ENCODE peak calls at places on chromosomes 5 and 9, in six cellular contexts. R, J, G, U, K and N are unnamed samples.

GRCh38 chr9:122394265-122395242 is 23.7 kb downstream of the PTGS1 start:
- DNase-seq in U (no peak), K (peak), R (peak), J (no peak), G (no peak), N (no peak)

GRCh38 chr9:105879181-105879580 is 184.8 kb downstream of the TMEM38B start:
- DNase-seq in K (no peak), U (no peak), R (no peak), J (no peak), G (no peak), N (no peak)

GRCh38 chr9:98218562-98219363 is 26.3 kb upstream of the CORO2A start:
- DNase-seq in R (peak), K (no peak), U (no peak), G (no peak), J (no peak), N (peak)

GRCh38 chr5:37638897-37639296 is 200.9 kb downstream of the GDNF start:
- DNase-seq in K (peak), G (no peak), U (no peak), R (peak), J (no peak), N (no peak)

GRCh38 chr5:136330353-136330913 is 34.9 kb downstream of the TRPC7 start:
- DNase-seq in U (no peak), J (no peak), R (no peak), K (no peak), G (no peak), N (no peak)

GRCh38 chr5:161720460-161720859 is 34.9 kb downstream of the GABRA6 start:
- DNase-seq in U (no peak), K (no peak), R (no peak), G (no peak), J (no peak), N (no peak)

GRCh38 chr9:98552306-98552705 is 156.4 kb downstream of the GABBR2 start:
- DNase-seq in R (peak), K (no peak), U (no peak), G (no peak), J (no peak), N (no peak)

GRCh38 chr5:116815081-116815480 is 240.5 kb upstream of the SEMA6A start:
- DNase-seq in U (no peak), K (no peak), J (no peak), G (no peak), R (no peak), N (no peak)

GRCh38 chr5:132302413-132302812 is 8.2 kb downstream of the SLC22A4 start:
- DNase-seq in J (no peak), G (no peak), U (no peak), R (no peak), K (no peak), N (no peak)

GRCh38 chr9:7216004-7216821 is 458.4 kb downstream of the KDM4C start:
- DNase-seq in K (peak), U (no peak), G (no peak), R (peak), J (no peak), N (no peak)

GRCh38 chr9:73370053-73370452 is 218.4 kb downstream of the ANXA1 start:
- DNase-seq in G (no peak), U (peak), R (no peak), K (no peak), J (no peak), N (no peak)

GRCh38 chr5:65803699-65804426 is 81.9 kb downstream of the NLN start:
- DNase-seq in J (no peak), R (peak), K (no peak), G (no peak), U (no peak), N (no peak)

GRCh38 chr5:168987540-168988300 is 313.2 kb downstream of the SLIT3 start:
- DNase-seq in G (peak), R (peak), K (peak), J (no peak), U (peak), N (no peak)

GRCh38 chr5:118371973-118372650 is 616.2 kb downstream of the DTWD2 start:
- DNase-seq in J (no peak), G (no peak), K (no peak), U (no peak), R (no peak), N (no peak)

GRCh38 chr5:142048272-142048671 is 35.4 kb upstream of the GNPDA1 start:
- DNase-seq in R (no peak), G (no peak), K (no peak), J (no peak), U (no peak), N (no peak)

GRCh38 chr5:38837416-38837815 is 8.4 kb upstream of the OSMR start:
- DNase-seq in J (no peak), R (peak), U (no peak), G (no peak), K (no peak), N (no peak)

GRCh38 chr5:112626079-112626478 is 111.6 kb upstream of the APC start:
- DNase-seq in U (no peak), K (no peak), R (no peak), J (no peak), G (no peak), N (no peak)

GRCh38 chr5:83632874-83633273 is 87.8 kb downstream of the HAPLN1 start:
- DNase-seq in G (no peak), K (peak), U (no peak), J (no peak), R (peak), N (peak)

GRCh38 chr5:77620404-77620803 is 18.1 kb downstream of the OTP start:
- DNase-seq in K (no peak), J (no peak), U (no peak), G (no peak), R (no peak), N (no peak)

GRCh38 chr5:89351232-89351631 is 468.2 kb upstream of the MEF2C start:
- DNase-seq in J (no peak), K (peak), U (no peak), R (peak), G (no peak), N (peak)

GRCh38 chr5:166441-167372 is 24.6 kb upstream of the LRRC14B start:
- DNase-seq in R (no peak), U (no peak), G (peak), J (no peak), K (no peak), N (no peak)

GRCh38 chr9:127525426-127526188 is 74.3 kb downstream of the LRSAM1 start:
- DNase-seq in G (no peak), U (peak), K (peak), R (peak), J (no peak), N (no peak)

GRCh38 chr9:97983524-97984187 is 515 bp downstream of the ANP32B start:
- DNase-seq in G (peak), U (peak), R (peak), K (peak), J (no peak), N (no peak)

GRCh38 chr9:131714161-131714646 is 25.7 kb downstream of the RAPGEF1 start:
- DNase-seq in G (peak), R (peak), K (peak), J (no peak), U (no peak), N (no peak)

GRCh38 chr9:93436655-93437407 is 14.7 kb upstream of the FAM120A start:
- DNase-seq in U (no peak), G (no peak), J (no peak), K (no peak), R (no peak), N (no peak)

GRCh38 chr9:93436218-93436617 is 15.3 kb upstream of the FAM120A start:
- DNase-seq in U (no peak), R (no peak), K (no peak), J (no peak), G (no peak), N (no peak)

GRCh38 chr9:93434056-93434455 is 17.4 kb upstream of the FAM120A start:
- DNase-seq in U (no peak), G (no peak), J (no peak), K (no peak), R (no peak), N (no peak)

GRCh38 chr9:93432964-93433363 is 18.5 kb upstream of the FAM120A start:
- DNase-seq in J (no peak), K (no peak), U (no peak), R (no peak), G (no peak), N (no peak)

DNA sequence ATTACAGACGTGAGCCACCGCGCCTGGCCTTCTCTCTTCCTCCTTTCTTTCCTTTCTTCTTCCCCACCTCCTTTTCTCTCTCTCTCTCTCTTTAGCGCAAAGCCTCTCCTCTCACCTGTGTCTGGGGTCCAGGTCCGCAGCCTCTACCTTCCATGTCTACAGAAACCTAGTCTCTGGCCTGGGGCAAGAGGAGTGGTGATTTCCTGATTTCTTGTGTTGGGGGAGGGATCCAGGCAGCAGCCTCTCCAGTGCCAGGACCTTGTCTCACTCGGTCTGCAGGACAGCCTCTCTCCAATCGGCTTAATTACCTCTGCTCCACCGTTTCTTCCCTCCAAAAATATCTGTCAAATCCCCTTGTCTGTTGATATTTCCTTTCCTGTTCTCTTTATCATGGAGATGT is 16.1 kb upstream of the FAM120A start:
- DNase-seq in K (no peak), R (no peak), J (no peak), U (no peak), G (no peak), N (no peak)
- H3K4me3 ChIP-seq in K (no peak), R (no peak), J (no peak), U (no peak), G (no peak), N (no peak)

DNA sequence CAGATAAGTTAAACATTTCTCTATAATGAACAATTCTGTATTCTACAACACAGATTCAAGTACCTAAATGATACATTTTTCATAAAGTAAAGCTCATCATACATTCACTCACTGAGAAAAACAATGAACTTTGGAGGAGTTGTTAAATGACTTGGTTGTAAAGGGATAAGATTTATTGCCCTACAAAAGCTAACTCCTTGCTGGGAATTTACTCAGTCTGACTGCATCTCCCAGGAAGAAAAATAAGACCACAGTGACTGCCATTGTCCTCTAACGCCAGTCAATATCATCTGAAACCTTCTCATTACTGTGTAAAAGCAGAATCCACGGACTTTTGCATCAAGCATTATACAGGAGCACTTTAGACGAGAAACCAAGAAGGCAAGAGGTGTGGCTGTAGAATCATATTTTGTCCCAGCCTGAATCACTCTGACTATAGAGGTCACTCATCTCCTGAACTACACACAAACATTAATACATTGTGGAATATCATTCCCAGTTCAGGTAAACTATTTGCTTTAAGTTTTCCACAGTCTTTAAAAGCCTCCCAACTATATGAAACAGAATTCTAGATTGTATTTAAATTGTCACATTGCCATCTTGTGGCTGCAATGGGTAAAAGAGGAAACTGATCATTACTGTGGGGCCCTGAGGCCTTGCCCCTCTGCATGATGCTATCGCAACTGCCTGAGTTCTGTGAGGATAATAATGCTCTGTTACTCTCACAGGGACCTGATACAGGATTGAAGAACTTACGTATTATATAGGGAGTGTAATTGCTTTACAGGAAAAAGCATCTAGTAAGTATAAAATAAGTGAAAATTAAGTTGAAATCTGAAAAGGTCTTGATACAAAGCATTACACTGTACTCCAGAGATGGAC is 142.9 kb downstream of the SLCO4C1 start:
- DNase-seq in J (no peak), K (no peak), R (no peak), U (peak), G (no peak), N (no peak)
- TF ChIP-seq CTCF in J (no peak), K (no peak), R (no peak), U (peak), G (peak), N (no peak)

GRCh38 chr5:155838394-155838793 is 488.6 kb upstream of the SGCD start:
- DNase-seq in G (no peak), K (no peak), U (no peak), R (no peak), J (no peak), N (no peak)

GRCh38 chr5:155834271-155834975 is 492.5 kb upstream of the SGCD start:
- DNase-seq in J (no peak), U (no peak), G (no peak), K (no peak), R (no peak), N (no peak)

GRCh38 chr5:155836404-155836803 is 490.6 kb upstream of the SGCD start:
- DNase-seq in J (no peak), K (no peak), U (no peak), G (no peak), R (no peak), N (no peak)

GRCh38 chr5:155844541-155844940 is 482.4 kb upstream of the SGCD start:
- DNase-seq in J (no peak), K (no peak), U (no peak), G (no peak), R (no peak), N (no peak)

GRCh38 chr5:155839251-155840037 is 487.5 kb upstream of the SGCD start:
- DNase-seq in J (no peak), R (peak), K (no peak), U (peak), G (no peak), N (no peak)
- H3K4me3 ChIP-seq in J (no peak), R (no peak), K (no peak), U (no peak), G (no peak), N (no peak)

DNA sequence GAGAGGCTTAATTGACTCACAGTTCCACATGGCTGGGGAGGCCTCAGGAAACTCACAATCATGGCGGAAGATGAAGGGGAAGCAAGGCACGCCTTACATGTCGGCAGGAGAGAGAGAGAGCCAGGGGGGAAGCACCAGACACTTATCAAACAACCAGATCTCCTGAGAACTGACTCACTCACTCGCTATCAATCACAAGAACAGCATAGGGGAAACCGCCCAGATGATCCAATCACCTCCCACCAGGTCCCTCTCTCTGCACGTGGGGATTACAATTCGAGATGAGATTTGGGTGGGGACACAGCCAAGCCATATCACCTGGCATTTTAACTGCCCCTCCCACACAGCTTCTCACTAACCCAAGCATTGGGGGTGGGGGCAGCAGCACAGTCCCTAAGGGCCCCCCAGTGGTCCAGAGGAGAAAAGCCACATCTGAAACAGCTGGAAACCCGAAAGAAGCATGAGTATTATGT is 76.1 kb upstream of the ASS1 start:
- DNase-seq in U (peak), R (no peak), G (no peak), J (no peak), K (no peak), N (no peak)
- TF ChIP-seq CTCF in U (peak), R (peak), G (no peak), J (no peak), K (no peak), N (no peak)

GRCh38 chr5:100789641-100790160 is 113.4 kb downstream of the ST8SIA4 start:
- DNase-seq in G (no peak), K (no peak), R (no peak), U (no peak), J (no peak), N (no peak)

GRCh38 chr5:100790170-100790665 is 112.9 kb downstream of the ST8SIA4 start:
- DNase-seq in R (no peak), J (no peak), K (no peak), U (no peak), G (no peak), N (no peak)

GRCh38 chr5:100790951-100791350 is 112.1 kb downstream of the ST8SIA4 start:
- DNase-seq in K (no peak), J (no peak), U (no peak), R (no peak), G (no peak), N (no peak)

GRCh38 chr5:100788417-100788816 is 114.7 kb downstream of the ST8SIA4 start:
- DNase-seq in J (no peak), G (no peak), R (no peak), K (no peak), U (no peak), N (no peak)

GRCh38 chr5:100787648-100788047 is 115.4 kb downstream of the ST8SIA4 start:
- DNase-seq in G (no peak), K (no peak), J (no peak), U (no peak), R (no peak), N (no peak)
- H3K4me3 ChIP-seq in G (no peak), K (no peak), J (no peak), U (no peak), R (no peak), N (no peak)

GRCh38 chr9:22528485-22528884 is 81.9 kb downstream of the DMRTA1 start:
- DNase-seq in J (no peak), U (no peak), R (peak), G (no peak), K (peak), N (peak)
- TF ChIP-seq CTCF in J (peak), U (no peak), R (peak), G (peak), K (peak), N (peak)

DNA sequence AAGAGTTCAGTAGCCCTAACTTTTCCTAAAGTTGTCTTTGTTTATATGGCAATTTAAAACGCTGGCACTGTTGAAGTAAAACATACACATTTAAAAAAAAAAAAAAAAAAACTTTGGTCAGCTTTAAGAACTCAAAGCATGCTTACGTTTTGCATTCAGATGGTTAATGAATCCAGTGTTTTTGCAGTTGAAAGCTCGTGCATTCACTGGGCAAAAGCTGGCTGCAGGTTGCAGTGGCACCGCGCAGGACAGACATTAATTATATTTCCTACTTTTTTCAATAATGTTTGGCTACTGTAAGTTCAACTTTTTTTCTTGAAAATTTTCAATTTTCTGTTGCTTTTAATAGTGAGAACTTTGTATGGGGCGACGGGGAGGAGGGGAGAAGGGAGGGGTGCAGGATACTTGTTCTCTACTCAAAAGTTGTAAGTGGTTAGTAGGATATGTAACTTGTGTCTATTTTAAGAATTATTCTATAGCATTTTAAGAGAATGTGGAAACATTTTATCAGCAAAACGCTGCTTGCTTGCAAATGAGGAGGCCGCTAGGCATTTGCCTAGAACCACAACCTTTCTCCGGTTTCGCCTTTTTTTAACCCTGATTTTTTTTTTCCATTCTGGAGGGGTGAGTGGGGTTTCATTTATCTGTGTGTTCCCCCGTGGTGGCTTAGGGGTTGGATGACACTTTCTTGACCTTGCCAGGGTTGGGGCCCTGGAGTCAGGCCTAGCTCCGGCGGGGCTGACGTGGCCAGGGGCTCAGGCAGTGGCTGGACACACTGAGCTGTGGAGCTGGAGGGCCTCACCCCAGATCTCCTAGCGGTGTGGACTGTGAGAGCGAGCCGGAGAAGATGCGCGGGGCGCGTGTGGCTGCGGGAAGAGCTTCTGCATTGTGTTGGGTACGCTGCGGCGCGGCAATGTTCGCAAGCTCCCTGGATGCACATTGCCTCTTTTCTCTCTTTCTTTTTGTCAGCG is 4.2 kb downstream of the NR2F1 start:
- DNase-seq in R (peak), G (no peak), K (no peak), U (no peak), J (no peak), N (no peak)
- H3K4me3 ChIP-seq in R (peak), G (peak), K (no peak), U (no peak), J (peak), N (peak)